ENCODE peak calls at places on chromosomes 3 and 15, in five cellular contexts. One of them, this sample, is unnamed.

GRCh38 chr15:72790302-72790955 is 6.9 kb upstream of the ADPGK start:
- DNase-seq in effector memory CD8-positive, alpha-beta T cell: no peak
- DNase-seq in activated CD4-positive, alpha-beta T cell treated with anti-CD3 and anti-CD28 coated beads, Interleukin-2, amount 10 ng/mL, durations not matched to agents 7 days and 5 days: no peak
- DNase-seq in NCI-H1694 treated with DMSO at 0.1 percent for 48 hours: no peak
- DNase-seq in left cardiac atrium: no peak
- DNase-seq in this sample: no peak

GRCh38 chr3:120418866-120419490 is 31.8 kb downstream of the FSTL1 start:
- DNase-seq in effector memory CD8-positive, alpha-beta T cell: no peak
- DNase-seq in left cardiac atrium: peak; percentile 50
- DNase-seq in NCI-H1694 treated with DMSO at 0.1 percent for 48 hours: peak; percentile 62
- DNase-seq in activated CD4-positive, alpha-beta T cell treated with anti-CD3 and anti-CD28 coated beads, Interleukin-2, amount 10 ng/mL, durations not matched to agents 7 days and 5 days: peak; percentile 47
- DNase-seq in this sample: no peak

GRCh38 chr3:13266651-13267347 is 153.3 kb downstream of the NUP210 start:
- DNase-seq in activated CD4-positive, alpha-beta T cell treated with anti-CD3 and anti-CD28 coated beads, Interleukin-2, amount 10 ng/mL, durations not matched to agents 7 days and 5 days: no peak
- DNase-seq in effector memory CD8-positive, alpha-beta T cell: no peak
- DNase-seq in left cardiac atrium: no peak
- DNase-seq in NCI-H1694 treated with DMSO at 0.1 percent for 48 hours: no peak
- DNase-seq in this sample: no peak

GRCh38 chr3:192171213-192171612 is 556.1 kb downstream of the FGF12 start:
- DNase-seq in left cardiac atrium: no peak
- DNase-seq in activated CD4-positive, alpha-beta T cell treated with anti-CD3 and anti-CD28 coated beads, Interleukin-2, amount 10 ng/mL, durations not matched to agents 7 days and 5 days: no peak
- DNase-seq in NCI-H1694 treated with DMSO at 0.1 percent for 48 hours: no peak
- DNase-seq in effector memory CD8-positive, alpha-beta T cell: no peak
- DNase-seq in this sample: no peak

GRCh38 chr3:130729154-130729553 is 17.5 kb downstream of the PIK3R4 start:
- DNase-seq in effector memory CD8-positive, alpha-beta T cell: no peak
- DNase-seq in NCI-H1694 treated with DMSO at 0.1 percent for 48 hours: no peak
- DNase-seq in activated CD4-positive, alpha-beta T cell treated with anti-CD3 and anti-CD28 coated beads, Interleukin-2, amount 10 ng/mL, durations not matched to agents 7 days and 5 days: no peak
- DNase-seq in left cardiac atrium: no peak
- DNase-seq in this sample: no peak

GRCh38 chr3:36201546-36201945 is 178.8 kb upstream of the STAC start:
- DNase-seq in effector memory CD8-positive, alpha-beta T cell: no peak
- DNase-seq in NCI-H1694 treated with DMSO at 0.1 percent for 48 hours: no peak
- DNase-seq in left cardiac atrium: no peak
- DNase-seq in activated CD4-positive, alpha-beta T cell treated with anti-CD3 and anti-CD28 coated beads, Interleukin-2, amount 10 ng/mL, durations not matched to agents 7 days and 5 days: no peak
- DNase-seq in this sample: no peak

GRCh38 chr3:129560931-129561594 is 18.1 kb downstream of the H1-8 start:
- DNase-seq in NCI-H1694 treated with DMSO at 0.1 percent for 48 hours: no peak
- DNase-seq in left cardiac atrium: peak; percentile 90
- DNase-seq in activated CD4-positive, alpha-beta T cell treated with anti-CD3 and anti-CD28 coated beads, Interleukin-2, amount 10 ng/mL, durations not matched to agents 7 days and 5 days: no peak
- DNase-seq in effector memory CD8-positive, alpha-beta T cell: no peak
- DNase-seq in this sample: peak; percentile 24

GRCh38 chr3:153903430-153903829 is 217.8 kb upstream of the ARHGEF26 start:
- DNase-seq in NCI-H1694 treated with DMSO at 0.1 percent for 48 hours: no peak
- DNase-seq in effector memory CD8-positive, alpha-beta T cell: no peak
- DNase-seq in activated CD4-positive, alpha-beta T cell treated with anti-CD3 and anti-CD28 coated beads, Interleukin-2, amount 10 ng/mL, durations not matched to agents 7 days and 5 days: no peak
- DNase-seq in left cardiac atrium: no peak
- DNase-seq in this sample: no peak

GRCh38 chr15:29612096-29612495 is 210.2 kb downstream of the TJP1 start:
- DNase-seq in activated CD4-positive, alpha-beta T cell treated with anti-CD3 and anti-CD28 coated beads, Interleukin-2, amount 10 ng/mL, durations not matched to agents 7 days and 5 days: no peak
- DNase-seq in left cardiac atrium: peak; percentile 26
- DNase-seq in effector memory CD8-positive, alpha-beta T cell: no peak
- DNase-seq in NCI-H1694 treated with DMSO at 0.1 percent for 48 hours: no peak
- DNase-seq in this sample: peak; percentile 41

GRCh38 chr3:124976378-124976777 is 41.8 kb upstream of the MUC13 start:
- DNase-seq in NCI-H1694 treated with DMSO at 0.1 percent for 48 hours: no peak
- DNase-seq in activated CD4-positive, alpha-beta T cell treated with anti-CD3 and anti-CD28 coated beads, Interleukin-2, amount 10 ng/mL, durations not matched to agents 7 days and 5 days: no peak
- DNase-seq in effector memory CD8-positive, alpha-beta T cell: no peak
- DNase-seq in left cardiac atrium: no peak
- DNase-seq in this sample: no peak

GRCh38 chr3:196499807-196500524 is 3.6 kb downstream of the RNF168 start:
- DNase-seq in NCI-H1694 treated with DMSO at 0.1 percent for 48 hours: no peak
- DNase-seq in effector memory CD8-positive, alpha-beta T cell: no peak
- DNase-seq in left cardiac atrium: no peak
- DNase-seq in activated CD4-positive, alpha-beta T cell treated with anti-CD3 and anti-CD28 coated beads, Interleukin-2, amount 10 ng/mL, durations not matched to agents 7 days and 5 days: no peak
- DNase-seq in this sample: no peak

GRCh38 chr3:73575519-73575918 is 49.2 kb downstream of the PDZRN3 start:
- DNase-seq in NCI-H1694 treated with DMSO at 0.1 percent for 48 hours: no peak
- DNase-seq in left cardiac atrium: no peak
- DNase-seq in effector memory CD8-positive, alpha-beta T cell: no peak
- DNase-seq in activated CD4-positive, alpha-beta T cell treated with anti-CD3 and anti-CD28 coated beads, Interleukin-2, amount 10 ng/mL, durations not matched to agents 7 days and 5 days: no peak
- DNase-seq in this sample: no peak

This sample was measured in amniotic stem cell.